ENCODE peak calls at places on chromosomes 1 and 21, in four cellular contexts. S is Panc1, B is HCT116, N is upper lobe of left lung. I is an unnamed sample.

GRCh38 chr1:31763671-31764306 is 351 bp downstream of the ADGRB2 start:
- ATAC-seq in S (peak; percentile 7), B (peak; percentile 12), N (no peak), I (peak; percentile 30)

GRCh38 chr1:40024671-40025070 is 15.9 kb upstream of the CAP1 start:
- ATAC-seq in S (no peak), B (no peak), N (no peak), I (no peak)

GRCh38 chr1:201436461-201436860 is 14.9 kb upstream of the TNNI1 start:
- ATAC-seq in S (peak; percentile 89), B (peak; percentile 97), N (peak; percentile 35), I (no peak)

GRCh38 chr1:246301553-246302250 is 205.4 kb downstream of the SMYD3 start:
- ATAC-seq in S (no peak), B (no peak), N (no peak), I (no peak)

GRCh38 chr1:34763142-34763781 is 3.7 kb downstream of the GJB4 start:
- ATAC-seq in S (peak; percentile 89), B (peak; percentile 82), N (no peak), I (no peak)

GRCh38 chr1:90710579-90711536 is 6.2 kb downstream of the BARHL2 start:
- ATAC-seq in S (peak; percentile 50), B (no peak), N (no peak), I (peak; percentile 17)

GRCh38 chr1:213070399-213070798 is 19.4 kb downstream of the RPS6KC1 start:
- ATAC-seq in S (peak; percentile 89), B (no peak), N (peak; percentile 58), I (no peak)

GRCh38 chr1:229784834-229785233 is 158.8 kb downstream of the URB2 start:
- ATAC-seq in S (no peak), B (no peak), N (no peak), I (no peak)

GRCh38 chr1:22412932-22413727 is 38.5 kb upstream of the ZBTB40 start:
- ATAC-seq in S (no peak), B (peak; percentile 18), N (no peak), I (no peak)

GRCh38 chr1:8625480-8625879 is 192.0 kb downstream of the RERE start:
- ATAC-seq in S (no peak), B (no peak), N (no peak), I (no peak)

GRCh38 chr21:35179990-35180557 is 131.0 kb upstream of the RUNX1 start:
- ATAC-seq in S (no peak), B (no peak), N (no peak), I (no peak)

GRCh38 chr1:111219466-111220286 is 7.8 kb upstream of the CHI3L2 start:
- ATAC-seq in S (no peak), B (no peak), N (no peak), I (no peak)

GRCh38 chr1:81617308-81618027 is 183.3 kb upstream of the ADGRL2 start:
- ATAC-seq in S (no peak), B (no peak), N (peak; percentile 60), I (no peak)

GRCh38 chr1:55876276-55877060 is 661.3 kb upstream of the USP24 start:
- ATAC-seq in S (no peak), B (no peak), N (no peak), I (no peak)

GRCh38 chr1:223700942-223701637 is 11.2 kb upstream of the CAPN2 start:
- ATAC-seq in S (peak; percentile 85), B (peak; percentile 79), N (peak; percentile 90), I (peak; percentile 71)

GRCh38 chr21:31364265-31364945 is 20.3 kb upstream of the TIAM1 start:
- ATAC-seq in S (no peak), B (no peak), N (no peak), I (no peak)

GRCh38 chr21:35190201-35190701 is 141.1 kb upstream of the RUNX1 start:
- ATAC-seq in S (peak; percentile 51), B (peak; percentile 89), N (no peak), I (no peak)

GRCh38 chr21:43933146-43933673 is 68.2 kb downstream of the AGPAT3 start:
- ATAC-seq in S (no peak), B (no peak), N (no peak), I (no peak)

GRCh38 chr1:44811714-44812151 is 3.4 kb downstream of the BTBD19 start:
- ATAC-seq in S (no peak), B (no peak), N (no peak), I (no peak)
- TF ChIP-seq POLR2AphosphoS5 in S (no peak), B (no peak), N (no peak), I (no peak)

GRCh38 chr1:203858975-203859374 is 2.4 kb upstream of the SNRPE start:
- ATAC-seq in S (no peak), B (no peak), N (no peak), I (no peak)

GRCh38 chr1:203861379-203862184 is at the start of gene SNRPE:
- ATAC-seq in S (peak; percentile 97), B (peak; percentile 98), N (peak; percentile 99), I (peak; percentile 98)

GRCh38 chr1:203860396-203860951 is 925 bp upstream of the SNRPE start:
- ATAC-seq in S (peak; percentile 12), B (no peak), N (no peak), I (no peak)

DNA sequence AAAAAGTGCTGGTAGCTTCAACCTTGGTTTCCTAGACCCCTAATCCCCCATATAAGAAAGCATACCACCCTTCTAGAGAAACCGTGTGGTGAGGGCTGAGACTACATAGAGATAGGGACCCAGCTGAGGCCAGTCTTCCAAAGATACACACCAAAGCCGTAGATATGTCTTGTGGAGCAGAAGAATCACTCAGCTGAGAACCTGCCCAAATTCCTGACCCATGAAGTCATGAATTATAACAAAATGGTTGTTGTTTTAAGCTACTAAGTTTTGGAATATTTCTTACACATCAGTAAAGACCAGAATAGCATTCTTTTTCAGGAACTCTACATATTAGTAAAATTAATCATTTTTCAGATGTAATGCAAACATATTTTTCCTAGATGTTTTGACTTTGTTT is 3.3 kb upstream of the SNRPE start:
- ATAC-seq in S (no peak), B (no peak), N (no peak), I (no peak)
- TF ChIP-seq POLR2AphosphoS5 in S (no peak), B (no peak), N (no peak), I (no peak)

GRCh38 chr1:198754670-198755069 is 115.8 kb downstream of the PTPRC start:
- ATAC-seq in S (no peak), B (no peak), N (no peak), I (no peak)
- TF ChIP-seq POLR2AphosphoS5 in S (no peak), B (no peak), N (no peak), I (no peak)

GRCh38 chr1:6033124-6033523 is 12.6 kb upstream of the KCNAB2 start:
- ATAC-seq in S (no peak), B (no peak), N (no peak), I (no peak)
- TF ChIP-seq POLR2AphosphoS5 in S (no peak), B (no peak), N (no peak), I (no peak)

DNA sequence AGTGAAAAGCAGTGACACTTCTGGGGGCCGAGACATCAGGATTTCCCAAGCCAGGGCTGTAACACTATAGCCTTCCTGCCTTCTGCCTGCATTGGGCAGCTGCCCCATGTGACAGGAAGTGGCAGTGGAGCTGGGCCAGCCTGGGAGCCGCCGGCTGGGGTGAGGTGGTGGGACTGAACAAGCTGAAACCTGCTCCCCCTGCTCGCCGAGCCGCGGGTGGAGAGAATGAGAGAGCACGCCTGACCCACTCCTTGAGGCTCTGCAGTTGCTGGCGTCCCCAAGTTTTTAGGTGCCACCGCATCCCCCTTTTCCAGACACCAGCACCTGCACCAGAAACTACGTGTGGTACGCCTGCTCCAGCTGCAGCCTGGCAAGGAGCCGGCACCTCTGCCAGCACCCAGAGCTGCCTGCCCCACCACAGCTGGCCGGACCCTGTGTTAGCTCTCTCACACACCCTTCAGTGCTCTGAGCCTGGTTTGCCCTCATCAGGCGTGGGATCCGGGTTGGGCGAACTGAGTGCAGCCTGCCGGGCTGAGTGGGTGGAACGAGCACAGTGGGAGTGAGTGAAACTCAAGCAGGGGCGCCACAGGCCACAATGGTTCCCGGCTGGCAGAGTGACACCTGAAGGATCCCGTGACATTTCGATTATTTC is 119.4 kb downstream of the AKT3 start:
- ATAC-seq in S (no peak), B (no peak), N (no peak), I (no peak)
- TF ChIP-seq POLR2AphosphoS5 in S (no peak), B (no peak), N (no peak), I (no peak)

DNA sequence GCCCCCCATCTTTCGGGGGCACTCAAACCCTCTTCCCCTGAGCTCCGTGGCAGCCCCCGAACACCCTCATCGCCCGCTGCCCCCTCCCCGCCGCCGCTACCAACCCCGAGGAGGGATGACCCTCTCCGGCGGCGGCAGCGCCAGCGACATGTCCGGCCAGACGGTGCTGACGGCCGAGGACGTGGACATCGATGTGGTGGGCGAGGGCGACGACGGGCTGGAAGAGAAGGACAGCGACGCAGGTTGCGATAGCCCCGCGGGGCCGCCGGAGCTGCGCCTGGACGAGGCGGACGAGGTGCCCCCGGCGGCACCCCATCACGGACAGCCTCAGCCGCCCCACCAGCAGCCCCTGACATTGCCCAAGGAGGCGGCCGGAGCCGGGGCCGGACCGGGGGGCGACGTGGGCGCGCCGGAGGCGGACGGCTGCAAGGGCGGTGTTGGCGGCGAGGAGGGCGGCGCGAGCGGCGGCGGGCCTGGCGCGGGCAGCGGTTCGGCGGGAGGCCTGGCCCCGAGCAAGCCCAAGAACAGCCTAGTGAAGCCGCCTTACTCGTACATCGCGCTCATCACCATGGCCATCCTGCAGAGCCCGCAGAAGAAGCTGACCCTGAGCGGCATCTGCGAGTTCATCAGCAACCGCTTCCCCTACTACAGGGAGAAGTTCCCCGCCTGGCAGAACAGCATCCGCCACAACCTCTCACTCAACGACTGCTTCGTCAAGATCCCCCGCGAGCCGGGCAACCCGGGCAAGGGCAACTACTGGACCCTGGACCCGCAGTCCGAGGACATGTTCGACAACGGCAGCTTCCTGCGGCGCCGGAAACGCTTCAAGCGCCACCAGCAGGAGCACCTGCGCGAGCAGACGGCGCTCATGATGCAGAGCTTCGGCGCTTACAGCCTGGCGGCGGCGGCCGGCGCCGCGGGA is 838 bp downstream of the FOXD3 start:
- ATAC-seq in S (peak; percentile 35), B (no peak), N (peak; percentile 7), I (no peak)
- TF ChIP-seq POLR2AphosphoS5 in S (no peak), B (no peak), N (no peak), I (no peak)